ENCODE peak calls at places on chromosomes 16 and 17, in four cellular contexts. One of them, this sample, is unnamed.

GRCh38 chr17:17819561-17819995 is 17.2 kb downstream of the SREBF1 start:
- DNase-seq in GM12892: peak
- DNase-seq in lower leg skin: no peak
- DNase-seq in astrocyte of the spinal cord: peak
- DNase-seq in this sample: peak

GRCh38 chr16:2773188-2773968 is 3.7 kb downstream of the ELOB start:
- DNase-seq in lower leg skin: no peak
- DNase-seq in astrocyte of the spinal cord: no peak
- DNase-seq in GM12892: no peak
- DNase-seq in this sample: no peak

GRCh38 chr16:46747777-46748651 is at the start of gene MYLK3:
- DNase-seq in GM12892: no peak
- DNase-seq in lower leg skin: no peak
- DNase-seq in astrocyte of the spinal cord: no peak
- DNase-seq in this sample: no peak

GRCh38 chr16:3536271-3536671 is 35.5 kb downstream of the CLUAP1 start:
- DNase-seq in lower leg skin: no peak
- DNase-seq in astrocyte of the spinal cord: peak
- DNase-seq in GM12892: no peak
- DNase-seq in this sample: peak

GRCh38 chr16:23999663-24000062 is 163.9 kb downstream of the PRKCB start:
- DNase-seq in astrocyte of the spinal cord: no peak
- DNase-seq in GM12892: no peak
- DNase-seq in lower leg skin: no peak
- DNase-seq in this sample: no peak

GRCh38 chr17:15469260-15469659 is 1.8 kb upstream of the CDRT4 start:
- DNase-seq in astrocyte of the spinal cord: peak
- DNase-seq in GM12892: no peak
- DNase-seq in lower leg skin: no peak
- DNase-seq in this sample: peak

GRCh38 chr16:15907863-15908478 is 19.6 kb upstream of the CEP20 start:
- DNase-seq in lower leg skin: no peak
- DNase-seq in GM12892: peak
- DNase-seq in astrocyte of the spinal cord: peak
- DNase-seq in this sample: peak

GRCh38 chr17:50872710-50873424 is 6.7 kb upstream of the TOB1 start:
- DNase-seq in lower leg skin: peak
- DNase-seq in astrocyte of the spinal cord: peak
- DNase-seq in GM12892: no peak
- DNase-seq in this sample: peak

GRCh38 chr16:85759631-85760419 is 8.9 kb upstream of the C16orf74 start:
- DNase-seq in astrocyte of the spinal cord: no peak
- DNase-seq in lower leg skin: no peak
- DNase-seq in GM12892: no peak
- DNase-seq in this sample: no peak

GRCh38 chr17:14019186-14019956 is 49.9 kb upstream of the COX10 start:
- DNase-seq in lower leg skin: no peak
- DNase-seq in GM12892: no peak
- DNase-seq in astrocyte of the spinal cord: no peak
- DNase-seq in this sample: peak

GRCh38 chr17:75267403-75268232 is 3.4 kb downstream of the MIF4GD start:
- DNase-seq in lower leg skin: no peak
- DNase-seq in GM12892: no peak
- DNase-seq in astrocyte of the spinal cord: no peak
- DNase-seq in this sample: no peak

GRCh38 chr17:66524848-66525247 is 222.4 kb downstream of the PRKCA start:
- DNase-seq in GM12892: no peak
- DNase-seq in lower leg skin: no peak
- DNase-seq in astrocyte of the spinal cord: no peak
- DNase-seq in this sample: no peak

GRCh38 chr17:9900019-9900594 is 5.0 kb downstream of the RCVRN start:
- DNase-seq in astrocyte of the spinal cord: no peak
- DNase-seq in GM12892: no peak
- DNase-seq in lower leg skin: no peak
- DNase-seq in this sample: no peak

GRCh38 chr17:57593739-57594462 is 151.2 kb downstream of the CCDC182 start:
- DNase-seq in GM12892: no peak
- DNase-seq in astrocyte of the spinal cord: no peak
- DNase-seq in lower leg skin: no peak
- DNase-seq in this sample: no peak

GRCh38 chr17:9845306-9845705 is 19.6 kb downstream of the GLP2R start:
- DNase-seq in GM12892: no peak
- DNase-seq in astrocyte of the spinal cord: peak
- DNase-seq in lower leg skin: no peak
- DNase-seq in this sample: no peak

GRCh38 chr16:85651822-85652430 is 36.8 kb downstream of the GINS2 start:
- DNase-seq in GM12892: no peak
- DNase-seq in astrocyte of the spinal cord: no peak
- DNase-seq in lower leg skin: no peak
- DNase-seq in this sample: no peak

GRCh38 chr16:11050954-11051353 is 106.6 kb downstream of the CLEC16A start:
- DNase-seq in GM12892: no peak
- DNase-seq in lower leg skin: no peak
- DNase-seq in astrocyte of the spinal cord: no peak
- DNase-seq in this sample: no peak

This sample was measured in fibroblast of pulmonary artery.